ENCODE peak calls at places on chromosomes 4 and X, in five cellular contexts. O, N, V, P and U are unnamed samples.

GRCh38 chr4:55005910-55006309 is 119.5 kb downstream of the KDR start:
- DNase-seq in O (no peak), N (no peak), V (no peak), P (no peak), U (no peak)

GRCh38 chrX:21638311-21638710 is 19.8 kb downstream of the KLHL34 start:
- DNase-seq in O (no peak), N (no peak), V (no peak), P (no peak), U (no peak)

GRCh38 chr4:2260336-2261109 is 1.4 kb downstream of the MXD4 start:
- DNase-seq in O (no peak), N (no peak), V (no peak), P (peak; percentile 29), U (no peak)

GRCh38 chrX:123475068-123475724 is 257.7 kb downstream of the THOC2 start:
- DNase-seq in O (no peak), N (no peak), V (no peak), P (no peak), U (no peak)

GRCh38 chr4:123833156-123833555 is 436.6 kb downstream of the SPRY1 start:
- DNase-seq in O (no peak), N (no peak), V (no peak), P (no peak), U (no peak)

GRCh38 chr4:5883916-5884315 is 9.0 kb downstream of the CRMP1 start:
- DNase-seq in O (no peak), N (no peak), V (no peak), P (no peak), U (no peak)

GRCh38 chrX:151919610-151920009 is 6.9 kb downstream of the MAGEA4 start:
- DNase-seq in O (no peak), N (no peak), V (no peak), P (no peak), U (no peak)

GRCh38 chrX:72255445-72255844 is 16.6 kb upstream of the ERCC6L start:
- DNase-seq in O (no peak), N (peak; percentile 45), V (no peak), P (no peak), U (peak; percentile 29)

GRCh38 chr4:129532573-129532972 is 436.6 kb downstream of the C4orf33 start:
- DNase-seq in O (no peak), N (no peak), V (no peak), P (no peak), U (no peak)

GRCh38 chrX:39311646-39312045 is 510.4 kb downstream of the MID1IP1 start:
- DNase-seq in O (no peak), N (no peak), V (no peak), P (no peak), U (no peak)

GRCh38 chrX:136684120-136684519 is 36.2 kb downstream of the CD40LG start:
- DNase-seq in O (no peak), N (no peak), V (no peak), P (no peak), U (no peak)

GRCh38 chrX:130778773-130779172 is 124.2 kb downstream of the ENOX2 start:
- DNase-seq in O (no peak), N (no peak), V (no peak), P (no peak), U (peak; percentile 4)

GRCh38 chr4:55398461-55398860 is 2.7 kb downstream of the TMEM165 start:
- DNase-seq in O (no peak), N (no peak), V (no peak), P (no peak), U (no peak)